ENCODE peak calls at places on chromosomes 5 and 9, in six cellular contexts. S is neural progenitor cell, R is WERI-Rb-1, K is left ventricle myocardium inferior, T is cardiac muscle cell, L is sigmoid colon. Z is an unnamed sample.

GRCh38 chr5:157581870-157582269 is 6.3 kb upstream of the ADAM19 start:
- DNase-seq in S (no peak), R (no peak), K (no peak), T (no peak), L (no peak), Z (no peak)

GRCh38 chr9:101387871-101388506 is 3.2 kb upstream of the BAAT start:
- DNase-seq in S (peak), R (peak), K (no peak), T (peak), L (no peak), Z (no peak)

GRCh38 chr5:126523818-126524522 is 71.0 kb downstream of the ALDH7A1 start:
- DNase-seq in S (no peak), R (no peak), K (no peak), T (no peak), L (no peak), Z (no peak)

GRCh38 chr5:127077346-127077745 is 4.0 kb upstream of the C5orf63 start:
- DNase-seq in S (no peak), R (no peak), K (no peak), T (no peak), L (no peak), Z (no peak)

GRCh38 chr5:132829742-132830435 is 558 bp downstream of the SHROOM1 start:
- DNase-seq in S (peak), R (peak), K (peak), T (peak), L (peak), Z (no peak)

GRCh38 chr9:83477571-83477970 is 60.6 kb downstream of the FRMD3 start:
- DNase-seq in S (no peak), R (no peak), K (no peak), T (no peak), L (no peak), Z (no peak)

GRCh38 chr9:124030969-124031451 is 19.4 kb downstream of the LHX2 start:
- DNase-seq in S (no peak), R (no peak), K (no peak), T (peak), L (no peak), Z (no peak)

GRCh38 chr5:172498431-172499129 is 44.3 kb upstream of the SH3PXD2B start:
- DNase-seq in S (no peak), R (no peak), K (no peak), T (no peak), L (peak), Z (no peak)

GRCh38 chr5:74272019-74272775 is 368.3 kb downstream of the ENC1 start:
- DNase-seq in S (no peak), R (no peak), K (no peak), T (no peak), L (no peak), Z (no peak)

GRCh38 chr5:39178171-39178570 is 41.2 kb downstream of the FYB1 start:
- DNase-seq in S (no peak), R (no peak), K (no peak), T (peak), L (no peak), Z (peak)

GRCh38 chr9:129272348-129273025 is 94.4 kb upstream of the IER5L start:
- DNase-seq in S (no peak), R (no peak), K (no peak), T (no peak), L (peak), Z (no peak)

GRCh38 chr5:6725448-6725847 is 12.2 kb downstream of the TENT4A start:
- DNase-seq in S (no peak), R (no peak), K (no peak), T (no peak), L (no peak), Z (no peak)

GRCh38 chr5:65418661-65419060 is 63.1 kb downstream of the ADAMTS6 start:
- DNase-seq in S (no peak), R (no peak), K (no peak), T (peak), L (no peak), Z (no peak)

GRCh38 chr5:145718956-145719355 is 116.2 kb downstream of the PRELID2 start:
- DNase-seq in S (peak), R (no peak), K (no peak), T (peak), L (no peak), Z (no peak)

GRCh38 chr5:141186897-141187512 is at the start of gene PCDHB9:
- DNase-seq in S (peak), R (peak), K (no peak), T (peak), L (no peak), Z (no peak)

GRCh38 chr5:141180313-141180712 is 1.9 kb upstream of the PCDHB16 start:
- DNase-seq in S (no peak), R (no peak), K (no peak), T (no peak), L (no peak), Z (no peak)

DNA sequence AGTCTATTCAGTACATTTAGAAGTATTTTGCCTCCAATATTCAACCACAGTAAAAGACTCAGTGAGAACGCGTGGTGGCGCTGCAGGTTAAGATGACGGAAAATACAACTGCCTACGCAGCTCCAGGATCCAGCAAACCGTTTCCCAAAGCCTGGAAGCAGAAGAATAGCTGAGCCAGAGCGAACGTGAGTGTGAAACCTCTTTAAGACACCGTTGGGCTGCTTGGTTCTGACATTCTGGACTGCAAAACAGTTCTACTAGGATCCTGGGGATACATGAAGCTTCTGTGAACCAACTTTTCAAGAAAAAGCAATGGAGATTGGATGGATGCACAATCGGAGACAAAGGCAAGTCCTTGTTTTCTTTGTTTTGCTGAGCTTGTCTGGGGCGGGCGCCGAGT is at the start of gene PCDHB16:
- DNase-seq in S (peak), R (peak), K (no peak), T (peak), L (peak), Z (no peak)
- H3K27ac ChIP-seq in S (no peak), R (peak), K (peak), T (no peak), L (no peak), Z (no peak)

DNA sequence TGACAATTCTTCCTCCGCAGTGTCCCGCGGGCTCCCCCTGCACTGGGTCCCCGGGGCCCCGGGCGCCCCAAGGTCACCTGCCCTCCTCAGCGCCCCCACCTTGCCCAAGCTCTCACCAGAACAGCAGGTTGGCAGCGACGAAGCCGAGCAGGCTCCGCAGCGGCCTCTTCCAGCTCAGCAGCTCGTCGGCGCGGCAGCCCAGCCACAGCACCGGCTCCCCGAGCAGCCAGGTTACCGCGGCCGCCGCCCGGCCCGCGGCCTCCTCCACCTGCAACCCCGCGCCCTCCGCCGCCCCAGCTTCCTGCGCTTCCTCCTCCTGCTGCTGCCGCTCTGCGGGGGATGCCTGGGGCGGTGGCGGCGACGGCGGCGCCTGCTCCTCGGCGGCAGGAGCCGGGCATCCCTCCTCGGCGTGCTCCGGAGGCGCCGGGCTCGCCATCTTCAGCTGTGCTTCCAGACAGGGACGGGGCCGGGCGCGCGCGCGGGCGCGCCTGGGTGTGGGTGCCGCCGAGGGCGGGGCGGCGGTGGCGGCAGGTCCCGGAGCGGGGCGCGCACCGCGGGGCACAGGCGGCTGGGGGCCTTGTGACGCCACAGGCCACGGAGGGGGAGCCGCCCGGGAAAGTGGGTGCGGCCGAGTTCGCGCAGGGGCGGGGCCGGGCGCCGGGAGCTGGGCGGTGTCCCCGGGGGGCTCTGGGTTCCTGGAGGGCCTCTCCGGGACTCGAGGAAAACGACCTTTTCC is at the start of gene RETREG1:
- DNase-seq in S (peak), R (peak), K (peak), T (peak), L (peak), Z (peak)
- H3K27ac ChIP-seq in S (no peak), R (peak), K (peak), T (no peak), L (peak), Z (peak)

DNA sequence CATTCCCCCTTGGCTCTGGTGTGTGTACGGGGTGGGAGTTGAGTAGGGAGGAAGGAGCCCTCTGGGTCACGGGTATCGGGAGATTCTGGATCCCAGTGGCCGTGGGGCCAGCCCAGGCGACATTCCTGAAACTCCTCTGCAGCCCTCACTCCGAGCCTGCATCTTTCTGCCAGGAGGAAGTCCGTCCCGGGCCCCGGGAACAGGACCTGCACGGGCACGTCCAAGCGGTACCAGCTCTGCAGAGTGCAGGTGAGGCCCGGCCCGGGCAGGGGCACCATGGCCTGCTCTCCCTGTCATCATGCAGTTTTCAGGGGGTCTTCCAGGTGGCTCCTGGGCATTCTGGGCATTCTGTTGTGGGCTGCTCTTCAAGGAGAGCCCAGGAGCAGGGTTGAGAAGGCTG is 3.7 kb downstream of the ADAMTSL2 start:
- DNase-seq in S (no peak), R (no peak), K (no peak), T (no peak), L (no peak), Z (no peak)
- H3K27ac ChIP-seq in S (no peak), R (no peak), K (no peak), T (no peak), L (no peak), Z (no peak)

GRCh38 chr5:123059455-123059854 is 22.9 kb upstream of the PPIC start:
- DNase-seq in S (no peak), R (no peak), K (no peak), T (no peak), L (no peak), Z (no peak)
- H3K27ac ChIP-seq in S (no peak), R (no peak), K (no peak), T (no peak), L (no peak), Z (no peak)

DNA sequence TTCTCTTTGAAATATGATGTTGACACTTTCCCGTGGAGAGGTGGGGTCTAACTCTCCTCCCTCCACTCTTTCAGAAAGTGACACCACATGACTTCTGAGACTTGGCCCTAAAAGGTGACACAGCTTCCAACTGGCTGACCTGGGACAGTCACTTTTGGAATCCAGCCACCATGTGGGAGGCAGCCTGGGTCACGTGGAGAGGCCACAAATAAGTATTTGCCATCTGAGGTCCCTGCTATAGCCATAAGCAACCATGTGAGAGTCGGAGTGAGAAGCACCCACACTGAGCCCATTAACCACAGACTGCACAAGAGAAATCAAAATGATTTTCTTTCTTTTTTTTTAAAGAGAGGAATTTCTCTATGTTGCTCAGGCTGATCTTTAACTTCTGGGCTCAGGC is 4.1 kb upstream of the PHYKPL start:
- DNase-seq in S (no peak), R (no peak), K (peak), T (no peak), L (no peak), Z (no peak)
- H3K27ac ChIP-seq in S (no peak), R (no peak), K (peak), T (no peak), L (no peak), Z (no peak)

GRCh38 chr5:17240487-17240886 is 23.1 kb downstream of the BASP1 start:
- DNase-seq in S (no peak), R (no peak), K (no peak), T (no peak), L (no peak), Z (no peak)

GRCh38 chr5:17235736-17236330 is 18.4 kb downstream of the BASP1 start:
- DNase-seq in S (no peak), R (no peak), K (no peak), T (no peak), L (no peak), Z (no peak)

GRCh38 chr5:17241635-17242034 is 24.2 kb downstream of the BASP1 start:
- DNase-seq in S (no peak), R (no peak), K (no peak), T (no peak), L (no peak), Z (no peak)

GRCh38 chr5:17239953-17240352 is 22.5 kb downstream of the BASP1 start:
- DNase-seq in S (no peak), R (no peak), K (no peak), T (no peak), L (no peak), Z (no peak)

GRCh38 chr5:17238521-17239041 is 21.1 kb downstream of the BASP1 start:
- DNase-seq in S (no peak), R (no peak), K (no peak), T (peak), L (no peak), Z (no peak)
- H3K27ac ChIP-seq in S (no peak), R (no peak), K (no peak), T (no peak), L (no peak), Z (no peak)

GRCh38 chr5:134818776-134819175 is 27.0 kb upstream of the C5orf24 start:
- DNase-seq in S (no peak), R (no peak), K (no peak), T (no peak), L (no peak), Z (no peak)
- H3K27ac ChIP-seq in S (no peak), R (no peak), K (peak), T (no peak), L (no peak), Z (no peak)